ENCODE peak calls at places on chromosomes 1 and 21, in nine cellular contexts. M is progenitor cell of endocrine pancreas, K is CD14-positive monocyte, L is thoracic aorta, I is stomach, T is neural crest cell, P is choroid plexus epithelial cell, N is nephron progenitor cell, Z is Calu3. J is an unnamed sample.

GRCh38 chr1:233912447-233912846 is 8.0 kb downstream of the SLC35F3 start:
- DNase-seq in N (no peak), T (no peak), M (no peak), L (no peak), I (no peak), P (no peak), Z (no peak), K (no peak), J (no peak)

GRCh38 chr1:184061396-184062003 is 10.0 kb downstream of the TSEN15 start:
- DNase-seq in K (no peak), T (no peak), M (no peak), I (no peak), L (no peak), N (no peak), P (peak), Z (no peak), J (no peak)

GRCh38 chr1:205325334-205325884 is 3.9 kb upstream of the NUAK2 start:
- DNase-seq in P (peak), T (peak), N (peak), L (no peak), I (peak), K (peak), M (peak), Z (peak), J (no peak)

GRCh38 chr1:32100359-32100758 is 7.5 kb upstream of the KPNA6 start:
- DNase-seq in I (no peak), T (no peak), M (no peak), L (no peak), P (peak), Z (no peak), N (no peak), K (no peak), J (no peak)

GRCh38 chr1:116376734-116377096 is 3.7 kb downstream of the ATP1A1 start:
- DNase-seq in N (no peak), L (no peak), T (no peak), I (no peak), K (no peak), P (peak), Z (no peak), M (no peak), J (no peak)

GRCh38 chr1:208101661-208102431 is 142.3 kb downstream of the PLXNA2 start:
- DNase-seq in M (no peak), K (no peak), N (no peak), T (peak), Z (no peak), I (no peak), L (no peak), P (peak), J (no peak)

GRCh38 chr1:98210064-98210463 is 289.2 kb upstream of the DPYD start:
- DNase-seq in P (peak), M (no peak), Z (peak), T (no peak), N (no peak), I (no peak), L (no peak), K (no peak), J (no peak)

GRCh38 chr21:42845296-42845965 is 33.9 kb downstream of the WDR4 start:
- DNase-seq in N (no peak), I (peak), M (no peak), T (no peak), P (no peak), L (no peak), K (no peak), Z (no peak), J (no peak)

GRCh38 chr1:151443846-151444790 is 15.2 kb downstream of the POGZ start:
- DNase-seq in L (no peak), Z (peak), M (peak), K (peak), N (peak), P (peak), I (peak), T (peak), J (no peak)

GRCh38 chr1:67739361-67739760 is 54.4 kb downstream of the GADD45A start:
- DNase-seq in K (no peak), P (no peak), I (no peak), N (no peak), L (no peak), M (no peak), Z (no peak), T (no peak), J (no peak)

GRCh38 chr1:55893155-55893554 is 678.0 kb upstream of the USP24 start:
- DNase-seq in L (no peak), P (peak), Z (peak), K (no peak), N (no peak), I (no peak), M (no peak), T (no peak), J (no peak)
- TF ChIP-seq CTCF in L (no peak), P (peak), Z (no peak), K (no peak), N (peak), I (no peak), M (peak), T (peak), J (no peak)

GRCh38 chr1:54052934-54053744 is at the start of the genes TCEANC2 and TMEM59:
- DNase-seq in T (peak), Z (peak), P (peak), I (peak), K (peak), M (peak), N (peak), L (peak), J (peak)
- TF ChIP-seq CTCF in T (no peak), Z (no peak), P (no peak), I (no peak), K (no peak), M (no peak), N (no peak), L (no peak), J (no peak)

GRCh38 chr1:155057788-155058211 is 5.7 kb upstream of the EFNA4 start:
- DNase-seq in N (no peak), I (no peak), P (no peak), Z (no peak), L (no peak), T (no peak), M (no peak), K (no peak), J (no peak)
- TF ChIP-seq CTCF in N (no peak), I (no peak), P (peak), Z (no peak), L (no peak), T (peak), M (peak), K (no peak), J (no peak)

GRCh38 chr1:54425152-54425584 is 19.0 kb upstream of the SSBP3 start:
- DNase-seq in L (no peak), M (no peak), I (no peak), K (no peak), P (peak), N (no peak), Z (no peak), T (no peak), J (no peak)
- TF ChIP-seq CTCF in L (no peak), M (no peak), I (no peak), K (no peak), P (peak), N (no peak), Z (no peak), T (no peak), J (no peak)

GRCh38 chr1:50666849-50667248 is 243.6 kb upstream of the DMRTA2 start:
- DNase-seq in N (no peak), L (no peak), T (no peak), Z (no peak), I (no peak), K (no peak), P (no peak), M (no peak), J (no peak)
- TF ChIP-seq CTCF in N (no peak), L (no peak), T (no peak), Z (no peak), I (no peak), K (no peak), P (no peak), M (no peak), J (no peak)

DNA sequence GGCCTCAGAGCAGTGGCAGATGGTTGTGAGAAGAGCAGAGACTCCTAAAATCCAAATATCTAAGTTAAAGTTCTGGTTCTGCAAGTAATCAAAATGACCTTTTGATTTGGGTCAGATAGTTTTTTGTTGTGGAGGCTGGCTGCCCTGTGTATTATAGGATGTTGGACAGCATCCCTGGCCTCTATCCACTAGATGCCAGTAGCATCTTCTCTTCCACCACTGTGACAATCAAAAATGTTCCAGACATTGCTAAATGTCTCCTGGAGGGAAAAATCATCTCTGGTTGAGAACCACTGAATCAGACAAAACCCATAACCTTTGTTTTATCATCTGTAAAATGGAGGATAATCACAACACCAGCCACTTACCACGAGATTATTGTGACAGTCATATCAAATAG is 5.9 kb upstream of the DPT start:
- DNase-seq in Z (no peak), N (no peak), M (no peak), T (no peak), L (no peak), P (no peak), K (no peak), I (no peak), J (no peak)
- TF ChIP-seq CTCF in Z (no peak), N (no peak), M (no peak), T (no peak), L (no peak), P (no peak), K (no peak), I (no peak), J (no peak)

J was measured in activated B cell treated with CpG ODN at 0.5 μM for 24 hours.